ENCODE peak calls at places on chromosomes 6 and 20, in eight cellular contexts. O is CD4-positive, alpha-beta T cell; J is Calu3; W is BE2C; Z is GM12865; F is GM12891; H is caudate nucleus; M is non-pigmented ciliary epithelial cell. T is an unnamed sample.

GRCh38 chr6:34441526-34441925 is 15.7 kb upstream of the RPS10 start:
- DNase-seq in O (no peak), J (no peak), W (no peak), Z (no peak), F (no peak), H (no peak), M (no peak), T (no peak)

GRCh38 chr20:1241456-1241855 is 15.6 kb downstream of the RAD21L1 start:
- DNase-seq in O (no peak), J (no peak), W (no peak), Z (no peak), F (no peak), H (no peak), M (no peak), T (no peak)

GRCh38 chr6:170553686-170554085 is 483 bp upstream of the TBP start:
- DNase-seq in O (no peak), J (no peak), W (no peak), Z (no peak), F (no peak), H (no peak), M (no peak), T (peak; percentile 26)

GRCh38 chr20:46293084-46293483 is 15.2 kb downstream of the CDH22 start:
- DNase-seq in O (no peak), J (no peak), W (no peak), Z (peak; percentile 12), F (no peak), H (no peak), M (no peak), T (no peak)

GRCh38 chr20:28562510-28562898 is 2695.0 kb upstream of the DEFB115 start:
- DNase-seq in O (no peak), J (no peak), W (no peak), Z (no peak), F (no peak), H (no peak), M (peak; percentile 64), T (no peak)

GRCh38 chr6:36368921-36369880 is 18.3 kb downstream of the ETV7 start:
- DNase-seq in O (no peak), J (peak; percentile 35), W (no peak), Z (no peak), F (no peak), H (no peak), M (no peak), T (no peak)

GRCh38 chr20:25380945-25381614 is 9.6 kb downstream of the ABHD12 start:
- DNase-seq in O (no peak), J (no peak), W (no peak), Z (no peak), F (no peak), H (no peak), M (no peak), T (no peak)

GRCh38 chr6:128600397-128600951 is 80.1 kb upstream of the PTPRK start:
- DNase-seq in O (no peak), J (peak; percentile 47), W (no peak), Z (peak; percentile 62), F (peak; percentile 4), H (no peak), M (peak; percentile 81), T (no peak)

GRCh38 chr6:110331816-110332215 is 26.3 kb downstream of the METTL24 start:
- DNase-seq in O (no peak), J (no peak), W (peak; percentile 86), Z (no peak), F (no peak), H (no peak), M (no peak), T (no peak)

GRCh38 chr6:125095501-125096301 is 57.9 kb upstream of the TPD52L1 start:
- DNase-seq in O (no peak), J (no peak), W (no peak), Z (no peak), F (no peak), H (no peak), M (no peak), T (no peak)

GRCh38 chr6:82246802-82247633 is 526 bp downstream of the IBTK start:
- DNase-seq in O (no peak), J (peak; percentile 69), W (peak; percentile 74), Z (peak; percentile 66), F (no peak), H (no peak), M (no peak), T (peak; percentile 46)

GRCh38 chr6:24831771-24832718 is 33.3 kb upstream of the ARMH2 start:
- DNase-seq in O (no peak), J (no peak), W (no peak), Z (no peak), F (no peak), H (no peak), M (no peak), T (no peak)

GRCh38 chr6:67735623-67736022 is 899.5 kb upstream of the ADGRB3 start:
- DNase-seq in O (no peak), J (no peak), W (no peak), Z (no peak), F (no peak), H (no peak), M (no peak), T (no peak)

GRCh38 chr6:32462609-32463008 is 22.9 kb downstream of the HLA-DRA start:
- DNase-seq in O (no peak), J (no peak), W (no peak), Z (peak; percentile 90), F (no peak), H (no peak), M (no peak), T (no peak)

GRCh38 chr20:49712918-49713778 is 530 bp downstream of the B4GALT5 start:
- DNase-seq in O (no peak), J (peak; percentile 56), W (peak; percentile 43), Z (peak; percentile 62), F (no peak), H (peak; percentile 39), M (no peak), T (no peak)

GRCh38 chr6:4944325-4944724 is 59.5 kb downstream of the RPP40 start:
- DNase-seq in O (no peak), J (no peak), W (no peak), Z (no peak), F (no peak), H (no peak), M (no peak), T (no peak)

GRCh38 chr6:2713473-2714358 is 37.0 kb downstream of the MYLK4 start:
- DNase-seq in O (no peak), J (no peak), W (no peak), Z (no peak), F (no peak), H (no peak), M (no peak), T (no peak)

GRCh38 chr20:53982624-53983023 is 87.8 kb downstream of the BCAS1 start:
- DNase-seq in O (no peak), J (no peak), W (no peak), Z (no peak), F (no peak), H (no peak), M (no peak), T (no peak)

GRCh38 chr6:148526145-148526544 is 183.5 kb downstream of the SASH1 start:
- DNase-seq in O (no peak), J (no peak), W (no peak), Z (no peak), F (no peak), H (no peak), M (no peak), T (no peak)